ENCODE peak calls at places on chromosomes 6 and 20, in six cellular contexts. Y is adrenal gland; I is left lung; N is right lobe of liver; H is left ventricle myocardium inferior; J is naive thymus-derived CD4-positive, alpha-beta T cell. P is an unnamed sample. For H3K36me3 and H3K27me3, the result is how much of the 10 kb centered on the place peaks cover.

GRCh38 chr6:74946961-74947360 is 258.9 kb downstream of the COL12A1 start:
- DNase-seq in H (no peak), J (no peak), Y (no peak), I (no peak), N (no peak), P (no peak)

GRCh38 chr6:20400476-20401402 is 940 bp upstream of the E2F3 start:
- DNase-seq in N (peak), J (peak), H (peak), Y (peak), I (peak), P (peak)

GRCh38 chr20:60691966-60692615 is 560.0 kb upstream of the CDH4 start:
- DNase-seq in Y (no peak), N (no peak), I (no peak), H (no peak), J (no peak), P (no peak)

GRCh38 chr20:33481431-33481941 is 8.4 kb upstream of the CBFA2T2 start:
- DNase-seq in I (no peak), H (no peak), Y (no peak), J (no peak), N (no peak), P (no peak)

GRCh38 chr6:20306491-20306890 is 94.2 kb upstream of the MBOAT1 start:
- DNase-seq in N (no peak), H (no peak), I (no peak), J (no peak), Y (no peak), P (no peak)

GRCh38 chr20:44092551-44093248 is 94.3 kb downstream of the JPH2 start:
- DNase-seq in H (no peak), I (no peak), N (no peak), J (no peak), Y (peak), P (no peak)

GRCh38 chr6:154448448-154449096 is 61.9 kb downstream of the CNKSR3 start:
- DNase-seq in H (no peak), J (no peak), N (no peak), I (no peak), Y (no peak), P (peak)

GRCh38 chr6:75266716-75267291 is 17.8 kb downstream of the TMEM30A start:
- DNase-seq in J (no peak), Y (no peak), H (no peak), N (no peak), I (no peak), P (no peak)

GRCh38 chr6:4948781-4949450 is 54.9 kb downstream of the RPP40 start:
- DNase-seq in N (no peak), H (no peak), J (no peak), I (no peak), Y (no peak), P (no peak)

GRCh38 chr6:138692058-138692977 is 81.3 kb upstream of the CCDC28A start:
- DNase-seq in I (peak), Y (peak), N (peak), H (peak), J (peak), P (peak)

GRCh38 chr20:50834599-50835005 is 39.7 kb downstream of the BCAS4 start:
- DNase-seq in I (no peak), J (no peak), H (no peak), Y (no peak), N (no peak), P (peak)

GRCh38 chr6:24935753-24936152 is at the start of gene RIPOR2:
- DNase-seq in J (peak), I (peak), Y (peak), N (peak), H (peak), P (no peak)

GRCh38 chr6:144017167-144018094 is 9.4 kb upstream of the PLAGL1 start:
- DNase-seq in Y (no peak), H (no peak), N (no peak), J (no peak), I (no peak), P (no peak)

GRCh38 chr6:43509142-43509983 is 783 bp downstream of the LRRC73 start:
- DNase-seq in J (no peak), I (no peak), H (no peak), Y (peak), N (no peak), P (no peak)

GRCh38 chr6:152351110-152351509 is 286.1 kb downstream of the SYNE1 start:
- DNase-seq in H (no peak), N (no peak), Y (no peak), J (no peak), I (no peak), P (no peak)

GRCh38 chr6:35396991-35397390 is 54.6 kb downstream of the PPARD start:
- DNase-seq in H (no peak), J (no peak), Y (peak), I (no peak), N (no peak), P (no peak)

GRCh38 chr6:128069180-128069579 is 168.3 kb upstream of the THEMIS start:
- DNase-seq in H (no peak), J (no peak), Y (no peak), I (no peak), N (no peak), P (peak)

GRCh38 chr20:47982574-47983360 is 197.5 kb upstream of the SULF2 start:
- DNase-seq in J (no peak), H (no peak), Y (no peak), I (no peak), N (no peak), P (no peak)

GRCh38 chr6:28213213-28213523 is 11.9 kb upstream of the ZSCAN9 start:
- DNase-seq in N (no peak), Y (no peak), I (no peak), H (no peak), J (no peak), P (no peak)

GRCh38 chr20:12623870-12624269 is 384.9 kb upstream of the SPTLC3 start:
- DNase-seq in H (no peak), Y (no peak), J (no peak), I (no peak), N (no peak), P (no peak)

GRCh38 chr6:7073810-7074525 is 33.8 kb upstream of the RREB1 start:
- DNase-seq in I (peak), H (no peak), N (peak), J (no peak), Y (peak), P (no peak)

GRCh38 chr20:58084966-58085365 is 143.5 kb downstream of the ANKRD60 start:
- DNase-seq in I (no peak), J (no peak), Y (no peak), N (no peak), H (no peak), P (peak)

GRCh38 chr6:69866351-69867074 is at the start of gene COL19A1:
- DNase-seq in H (peak), N (peak), I (no peak), J (peak), Y (peak), P (no peak)

GRCh38 chr20:19668406-19668805 is 89.7 kb upstream of the RIN2 start:
- DNase-seq in N (no peak), I (no peak), H (no peak), Y (no peak), J (no peak), P (no peak)

GRCh38 chr6:2378891-2379652 is 133.7 kb upstream of the GMDS start:
- DNase-seq in H (no peak), J (no peak), I (no peak), N (no peak), Y (no peak), P (peak)

GRCh38 chr6:15184441-15184861 is 61.4 kb upstream of the JARID2 start:
- DNase-seq in J (no peak), H (no peak), N (no peak), Y (no peak), I (no peak), P (no peak)

GRCh38 chr20:22916121-22916842 is 118.8 kb upstream of the SSTR4 start:
- DNase-seq in H (no peak), I (no peak), J (no peak), Y (no peak), N (no peak), P (no peak)

GRCh38 chr20:46021361-46022359 is 7.4 kb upstream of the SLC12A5 start:
- DNase-seq in I (no peak), J (peak), Y (peak), H (no peak), N (no peak), P (peak)

GRCh38 chr6:88220493-88220892 is 54.3 kb upstream of the CNR1 start:
- DNase-seq in N (no peak), H (no peak), I (no peak), J (no peak), Y (peak), P (no peak)

GRCh38 chr20:55160022-55160421 is 684.6 kb downstream of the DOK5 start:
- DNase-seq in N (no peak), H (no peak), I (no peak), Y (no peak), J (no peak), P (peak)

DNA sequence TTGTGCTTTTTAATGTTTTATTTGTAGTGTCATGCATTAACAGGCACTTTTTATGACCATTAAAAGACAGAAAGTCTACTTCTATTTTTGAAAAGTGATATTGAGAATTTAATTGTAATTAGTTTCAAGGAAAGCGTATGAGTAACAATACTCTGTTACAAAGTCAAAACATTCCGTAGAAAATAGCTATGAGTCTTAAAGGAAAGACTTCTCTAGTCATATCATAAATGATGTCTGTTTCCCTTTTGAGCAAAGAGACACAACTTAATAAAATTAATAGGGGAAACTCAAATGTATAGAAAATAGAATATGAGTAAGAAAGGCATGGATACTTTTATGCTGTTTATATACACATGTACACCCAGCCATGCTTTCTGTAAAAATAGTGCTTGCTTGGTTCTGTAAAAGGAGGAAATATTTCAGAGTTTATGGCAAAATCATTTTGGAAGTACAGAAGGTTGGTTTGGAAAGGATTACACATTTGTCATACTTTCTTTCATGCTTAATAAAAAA is 107.8 kb upstream of the AHI1 start:
- DNase-seq in J (no peak), H (no peak), N (no peak), Y (no peak), I (no peak), P (no peak)
- H3K4me3 ChIP-seq in J (no peak), H (no peak), N (no peak), Y (no peak), I (no peak), P (no peak)

GRCh38 chr20:32204485-32205115 is 2.9 kb downstream of the PLAGL2 start:
- DNase-seq in H (no peak), Y (no peak), I (no peak), N (no peak), J (no peak), P (no peak)

GRCh38 chr20:32205502-32206382 is 1.8 kb downstream of the PLAGL2 start:
- DNase-seq in N (no peak), J (no peak), I (no peak), Y (no peak), H (no peak), P (no peak)

GRCh38 chr20:32207211-32207625 is 325 bp downstream of the PLAGL2 start:
- DNase-seq in Y (peak), J (no peak), I (no peak), H (no peak), N (no peak), P (no peak)

GRCh38 chr20:32207626-32208498 is at the start of the genes PLAGL2 and POFUT1:
- DNase-seq in H (peak), N (peak), J (peak), Y (peak), I (peak), P (peak)

GRCh38 chr20:32206383-32207210 is 946 bp downstream of the PLAGL2 start:
- DNase-seq in N (no peak), Y (no peak), I (no peak), J (no peak), H (no peak), P (no peak)
- H3K36me3 ChIP-seq in N (under half), Y (under half), I (under half), J (under half), H (under half), P (under half)

GRCh38 chr20:1499528-1500420 is 8.6 kb upstream of the SIRPB2 start:
- DNase-seq in I (no peak), H (no peak), Y (no peak), J (no peak), N (no peak), P (no peak)
- H3K27me3 ChIP-seq in I (under half), H (under half), Y (under half), J (under half), N (under half), P (under half)

GRCh38 chr20:63009988-63010769 is 3.4 kb upstream of the BHLHE23 start:
- DNase-seq in N (no peak), I (no peak), J (peak), Y (no peak), H (no peak), P (peak)
- H3K4me3 ChIP-seq in N (no peak), I (no peak), J (peak), Y (no peak), H (no peak), P (no peak)

DNA sequence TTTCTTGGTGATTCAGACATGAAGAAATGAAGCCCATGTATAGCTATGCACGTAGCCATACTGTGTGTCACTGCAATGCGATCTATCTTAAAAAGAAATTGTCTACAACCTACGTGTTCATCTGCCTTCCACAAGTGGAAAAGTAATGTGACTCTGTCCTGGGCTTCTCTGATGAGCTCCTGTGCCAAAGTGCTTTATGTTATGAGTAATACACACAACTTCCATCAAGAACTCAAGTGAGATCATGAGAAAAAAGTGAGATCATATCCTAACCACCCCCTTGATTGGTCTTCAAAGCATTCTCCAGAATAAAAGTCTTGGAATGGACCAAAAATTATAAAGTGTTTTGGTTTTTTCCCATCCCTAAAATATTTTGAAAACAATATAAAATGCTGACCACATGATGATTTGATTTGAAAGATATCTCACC is 114.3 kb downstream of the DST start:
- DNase-seq in Y (no peak), I (no peak), H (no peak), J (no peak), N (no peak), P (peak)
- H3K36me3 ChIP-seq in Y (under half), I (under half), H (half or more), J (under half), N (under half), P (half or more)

DNA sequence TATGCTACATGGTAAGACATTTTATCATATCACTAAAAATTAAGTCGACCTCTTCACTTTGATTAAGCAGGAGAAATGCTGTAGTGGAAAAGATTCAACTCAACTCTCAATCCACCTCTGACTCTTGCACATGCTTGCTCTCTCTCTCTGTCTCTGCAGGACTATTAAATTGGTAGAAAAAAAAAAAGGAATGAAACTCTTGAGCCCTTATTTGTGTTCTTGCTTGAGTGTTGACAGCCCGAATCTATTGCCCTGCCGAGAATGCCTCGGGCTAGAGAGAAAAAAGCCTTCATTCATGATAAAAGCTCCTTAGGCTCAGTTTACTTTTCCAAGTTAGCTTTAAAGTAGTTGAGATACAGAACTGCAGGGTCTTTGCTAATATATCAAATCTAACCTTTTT is 722.2 kb downstream of the PRKN start:
- DNase-seq in J (no peak), Y (no peak), H (no peak), I (no peak), N (no peak), P (no peak)
- H3K27me3 ChIP-seq in J (under half), Y (under half), H (under half), I (under half), N (under half), P (under half)

GRCh38 chr6:167574431-167575097 is 249.7 kb downstream of the TTLL2 start:
- DNase-seq in H (peak), I (no peak), N (no peak), J (no peak), Y (no peak), P (no peak)

GRCh38 chr6:167575201-167575696 is 250.4 kb downstream of the TTLL2 start:
- DNase-seq in N (no peak), J (no peak), H (no peak), I (no peak), Y (no peak), P (no peak)

GRCh38 chr6:167572841-167573271 is 248.0 kb downstream of the TTLL2 start:
- DNase-seq in H (no peak), N (no peak), J (no peak), I (no peak), Y (no peak), P (no peak)

GRCh38 chr6:167572106-167572505 is 247.2 kb downstream of the TTLL2 start:
- DNase-seq in N (no peak), H (no peak), Y (no peak), J (no peak), I (no peak), P (no peak)

GRCh38 chr6:167573461-167574215 is 248.8 kb downstream of the TTLL2 start:
- DNase-seq in H (no peak), J (no peak), I (no peak), Y (no peak), N (peak), P (no peak)
- H3K4me3 ChIP-seq in H (no peak), J (no peak), I (no peak), Y (no peak), N (no peak), P (no peak)

P was measured in MG63.